ENCODE peak calls at places on chromosomes 11 and 22, in eight cellular contexts. H, A, Y, M, O, V, U and C are unnamed samples.

GRCh38 chr11:14320020-14320419 is 39.0 kb downstream of the RRAS2 start:
- DNase-seq in H (no peak), A (peak), Y (no peak), M (no peak), O (no peak), V (no peak), U (peak), C (peak)

GRCh38 chr11:18853086-18853720 is 61.6 kb upstream of the PTPN5 start:
- DNase-seq in H (no peak), A (no peak), Y (peak), M (peak), O (no peak), V (no peak), U (no peak), C (peak)

GRCh38 chr11:126702987-126703386 is 297.6 kb downstream of the KIRREL3 start:
- DNase-seq in H (no peak), A (no peak), Y (no peak), M (no peak), O (no peak), V (no peak), U (no peak), C (no peak)

GRCh38 chr11:69218946-69219720 is 63.4 kb downstream of the SMIM38 start:
- DNase-seq in H (no peak), A (no peak), Y (no peak), M (no peak), O (no peak), V (no peak), U (no peak), C (no peak)

GRCh38 chr11:61518032-61518795 is 9.7 kb downstream of the LRRC10B start:
- DNase-seq in H (no peak), A (no peak), Y (no peak), M (no peak), O (no peak), V (no peak), U (no peak), C (no peak)

GRCh38 chr11:111978028-111978771 is 41.1 kb downstream of the DIXDC1 start:
- DNase-seq in H (peak), A (no peak), Y (no peak), M (peak), O (peak), V (no peak), U (no peak), C (no peak)

GRCh38 chr11:32830413-32830738 is 649 bp downstream of the PRRG4 start:
- DNase-seq in H (no peak), A (no peak), Y (peak), M (peak), O (no peak), V (peak), U (no peak), C (no peak)

GRCh38 chr11:44993971-44994705 is 43.5 kb upstream of the TP53I11 start:
- DNase-seq in H (no peak), A (no peak), Y (peak), M (no peak), O (no peak), V (no peak), U (no peak), C (no peak)

GRCh38 chr11:123195182-123196059 is at the start of gene CLMP:
- DNase-seq in H (no peak), A (no peak), Y (peak), M (no peak), O (no peak), V (no peak), U (no peak), C (no peak)

GRCh38 chr11:111834432-111835163 is 36.8 kb downstream of the ALG9 start:
- DNase-seq in H (no peak), A (no peak), Y (no peak), M (no peak), O (no peak), V (no peak), U (no peak), C (no peak)

GRCh38 chr11:16178273-16178672 is 178.1 kb downstream of the SOX6 start:
- DNase-seq in H (no peak), A (no peak), Y (no peak), M (no peak), O (no peak), V (no peak), U (no peak), C (no peak)

GRCh38 chr11:131229221-131229620 is 141.2 kb upstream of the NTM start:
- DNase-seq in H (no peak), A (no peak), Y (no peak), M (no peak), O (no peak), V (no peak), U (no peak), C (no peak)

GRCh38 chr11:116948375-116948774 is 111.0 kb upstream of the APOA1 start:
- DNase-seq in H (no peak), A (no peak), Y (no peak), M (peak), O (no peak), V (no peak), U (no peak), C (peak)

GRCh38 chr22:24996420-24996952 is 44.0 kb downstream of the KIAA1671 start:
- DNase-seq in H (no peak), A (no peak), Y (no peak), M (peak), O (no peak), V (no peak), U (no peak), C (no peak)

GRCh38 chr11:101296896-101297295 is 167.3 kb upstream of the PGR start:
- DNase-seq in H (no peak), A (no peak), Y (no peak), M (peak), O (no peak), V (no peak), U (no peak), C (no peak)

GRCh38 chr11:103035656-103036434 is 56.1 kb downstream of the DCUN1D5 start:
- DNase-seq in H (peak), A (peak), Y (peak), M (peak), O (peak), V (no peak), U (peak), C (peak)

GRCh38 chr11:100823360-100823759 is 136.3 kb downstream of the ARHGAP42 start:
- DNase-seq in H (no peak), A (peak), Y (no peak), M (no peak), O (peak), V (no peak), U (no peak), C (no peak)

GRCh38 chr22:17199131-17199731 is 20.0 kb downstream of the ADA2 start:
- DNase-seq in H (no peak), A (no peak), Y (no peak), M (no peak), O (no peak), V (no peak), U (no peak), C (no peak)

DNA sequence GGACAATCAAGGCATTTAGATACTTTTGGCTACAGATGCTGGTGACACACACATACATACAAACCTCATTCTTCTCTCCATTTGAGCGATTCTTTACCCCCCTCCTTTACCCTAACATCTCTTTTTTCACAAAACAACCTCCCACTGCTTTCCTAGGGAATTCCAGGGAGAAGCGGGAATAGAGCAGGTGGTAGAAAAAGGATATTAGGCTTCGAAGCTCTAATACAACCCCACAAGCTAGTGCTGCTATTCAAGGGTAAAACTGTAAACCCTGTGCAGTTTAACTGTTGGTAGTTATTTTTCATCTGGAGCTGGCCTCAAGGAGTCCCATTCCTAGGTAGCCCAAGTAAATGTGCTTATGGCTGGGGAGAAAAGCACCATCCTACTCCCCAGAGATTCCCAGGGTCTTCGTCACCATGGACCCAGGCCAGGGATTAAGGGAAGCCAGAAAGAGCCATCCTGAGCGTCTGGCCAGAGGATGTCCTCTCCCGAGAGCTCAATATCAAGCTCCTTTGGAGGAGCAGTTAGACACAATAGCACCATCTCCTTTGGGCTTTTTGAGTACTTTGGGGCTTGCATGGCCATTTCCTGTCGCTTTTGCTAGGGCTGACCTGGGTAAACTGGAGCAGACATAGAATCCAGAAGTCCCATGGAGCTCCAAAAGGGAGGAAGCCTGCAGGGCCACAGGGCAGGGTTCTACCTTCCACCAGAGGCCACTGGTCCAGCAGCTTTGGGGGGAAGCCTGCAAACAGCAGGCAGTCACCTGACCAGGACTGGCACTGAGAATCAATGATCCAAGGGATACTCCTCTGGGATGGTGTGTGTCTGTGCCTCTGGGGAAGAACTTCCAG is 3.1 kb downstream of the MAML2 start:
- DNase-seq in H (no peak), A (no peak), Y (no peak), M (no peak), O (no peak), V (no peak), U (no peak), C (peak)
- H3K4me3 ChIP-seq in H (peak), A (peak), Y (no peak), M (peak), O (peak), V (peak), U (peak), C (peak)

DNA sequence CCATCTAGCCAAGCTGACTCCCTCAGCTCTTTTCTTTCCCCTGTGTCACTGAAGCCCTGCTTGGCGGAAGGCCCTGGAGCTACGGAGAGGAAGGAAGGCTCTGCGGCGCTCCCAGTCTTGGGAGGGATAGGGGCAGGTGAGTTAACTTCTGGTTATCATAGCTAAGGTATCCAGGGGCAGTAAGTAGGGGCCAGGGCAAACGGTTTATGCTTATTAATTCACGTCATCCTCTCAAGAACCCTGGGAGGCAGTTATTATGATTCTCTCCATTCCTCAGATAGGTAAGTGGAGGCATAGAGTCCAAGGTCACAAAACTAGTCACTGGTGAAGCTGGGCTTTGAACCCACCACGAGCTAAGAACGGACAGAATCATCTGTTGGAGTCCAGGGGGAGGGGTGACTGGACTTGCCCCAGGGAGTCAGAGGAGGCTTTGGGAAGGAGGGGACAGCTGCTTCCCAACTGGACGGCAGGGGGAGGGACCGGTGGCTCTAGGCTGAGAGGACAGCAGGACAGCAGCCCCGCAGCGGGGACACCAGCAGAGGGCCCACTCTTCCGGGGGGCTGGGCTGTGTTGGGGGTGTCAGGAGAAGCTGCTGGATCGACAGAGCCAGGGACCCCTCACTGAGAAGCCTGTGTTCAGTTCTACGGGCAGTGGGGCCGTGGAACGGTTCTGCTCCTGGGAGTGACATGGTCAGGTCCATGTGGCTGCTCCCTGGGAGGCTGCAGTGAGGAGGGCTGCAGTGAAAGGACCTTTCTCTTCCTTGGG is 3.5 kb downstream of the BAIAP2L2 start:
- DNase-seq in H (no peak), A (no peak), Y (no peak), M (no peak), O (no peak), V (peak), U (no peak), C (no peak)
- TF ChIP-seq CTCF in H (no peak), A (no peak), Y (no peak), M (no peak), O (no peak), V (no peak), U (no peak), C (no peak)

GRCh38 chr11:46463701-46464100 is 72.1 kb upstream of the CHRM4 start:
- DNase-seq in H (no peak), A (no peak), Y (no peak), M (no peak), O (no peak), V (no peak), U (no peak), C (no peak)
- H3K4me3 ChIP-seq in H (no peak), A (no peak), Y (no peak), M (no peak), O (no peak), V (no peak), U (no peak), C (no peak)

DNA sequence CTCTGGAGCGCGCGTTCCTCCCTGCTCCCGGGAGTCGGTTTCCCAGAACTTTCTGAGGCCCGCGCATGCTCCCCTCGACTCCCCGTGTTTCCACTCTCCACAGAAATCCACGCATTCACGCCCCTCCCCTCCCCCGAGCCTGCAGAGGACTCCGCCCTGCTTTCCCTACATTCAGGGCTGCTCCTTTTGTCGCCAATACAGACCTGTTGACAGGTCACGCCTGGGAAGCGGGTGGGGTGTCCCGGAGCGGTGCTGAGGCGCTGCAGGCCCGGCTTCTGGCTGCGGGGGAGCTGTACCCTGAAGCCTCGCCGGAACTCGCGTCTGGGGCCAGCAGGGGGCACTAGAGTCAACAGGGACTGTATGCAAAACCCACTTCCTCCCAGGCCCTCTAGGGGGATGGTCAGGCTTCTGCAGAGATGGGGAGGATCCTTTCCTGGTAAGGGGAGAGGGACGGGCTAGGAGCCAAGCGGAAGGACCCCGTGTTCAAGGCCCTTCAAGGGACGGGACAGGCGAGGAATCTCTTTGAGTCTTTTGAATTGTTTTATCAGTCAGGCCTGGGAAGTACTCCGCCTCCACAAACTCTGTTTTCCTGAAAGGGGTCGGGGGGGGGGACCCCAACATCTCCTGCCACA is at the start of gene PRAME:
- DNase-seq in H (no peak), A (no peak), Y (peak), M (no peak), O (no peak), V (peak), U (peak), C (peak)
- TF ChIP-seq CTCF in H (peak), A (peak), Y (peak), M (no peak), O (no peak), V (peak), U (peak), C (peak)